ENCODE peak calls at places on chromosome 4, in eight cellular contexts. One of them, this sample, is unnamed.
A peak's percentile ranks its signal among the peaks of the same experiment; 100 is the strongest.

GRCh38 chr4:93302310-93302709 is 526.2 kb upstream of the ATOH1 start:
- DNase-seq in pancreas: no peak
- DNase-seq in fibroblast of pulmonary artery: no peak
- DNase-seq in amniotic stem cell: no peak
- DNase-seq in EH: no peak
- DNase-seq in HL-60: no peak
- DNase-seq in brain pericyte: no peak
- DNase-seq in upper lobe of left lung: no peak
- DNase-seq in this sample: no peak

GRCh38 chr4:7187297-7187592 is 5.1 kb upstream of the SORCS2 start:
- DNase-seq in pancreas: peak; percentile 55
- DNase-seq in fibroblast of pulmonary artery: no peak
- DNase-seq in amniotic stem cell: no peak
- DNase-seq in EH: no peak
- DNase-seq in HL-60: no peak
- DNase-seq in brain pericyte: no peak
- DNase-seq in upper lobe of left lung: no peak
- DNase-seq in this sample: no peak

GRCh38 chr4:94516999-94517398 is 65.3 kb downstream of the PDLIM5 start:
- DNase-seq in pancreas: no peak
- DNase-seq in fibroblast of pulmonary artery: peak; percentile 90
- DNase-seq in amniotic stem cell: no peak
- DNase-seq in EH: peak; percentile 62
- DNase-seq in HL-60: no peak
- DNase-seq in brain pericyte: no peak
- DNase-seq in upper lobe of left lung: no peak
- DNase-seq in this sample: no peak

GRCh38 chr4:144355809-144356757 is 215.6 kb upstream of the GYPA start:
- DNase-seq in pancreas: no peak
- DNase-seq in fibroblast of pulmonary artery: peak; percentile 93
- DNase-seq in amniotic stem cell: peak; percentile 71
- DNase-seq in EH: peak; percentile 96
- DNase-seq in HL-60: peak; percentile 34
- DNase-seq in brain pericyte: peak; percentile 94
- DNase-seq in upper lobe of left lung: no peak
- DNase-seq in this sample: peak; percentile 32

GRCh38 chr4:184732126-184732525 is 1.8 kb downstream of the CENPU start:
- DNase-seq in pancreas: no peak
- DNase-seq in fibroblast of pulmonary artery: no peak
- DNase-seq in amniotic stem cell: no peak
- DNase-seq in EH: peak; percentile 22
- DNase-seq in HL-60: no peak
- DNase-seq in brain pericyte: no peak
- DNase-seq in upper lobe of left lung: no peak
- DNase-seq in this sample: no peak

GRCh38 chr4:53461244-53461643 is 83.8 kb downstream of the FIP1L1 start:
- DNase-seq in pancreas: no peak
- DNase-seq in fibroblast of pulmonary artery: peak; percentile 75
- DNase-seq in amniotic stem cell: no peak
- DNase-seq in EH: peak; percentile 35
- DNase-seq in HL-60: no peak
- DNase-seq in brain pericyte: no peak
- DNase-seq in upper lobe of left lung: no peak
- DNase-seq in this sample: no peak

GRCh38 chr4:150588341-150588740 is 6.4 kb downstream of the MAB21L2 start:
- DNase-seq in pancreas: no peak
- DNase-seq in fibroblast of pulmonary artery: no peak
- DNase-seq in amniotic stem cell: no peak
- DNase-seq in EH: no peak
- DNase-seq in HL-60: no peak
- DNase-seq in brain pericyte: no peak
- DNase-seq in upper lobe of left lung: no peak
- DNase-seq in this sample: no peak

GRCh38 chr4:78033859-78034258 is 23.3 kb upstream of the FRAS1 start:
- DNase-seq in pancreas: no peak
- DNase-seq in fibroblast of pulmonary artery: no peak
- DNase-seq in amniotic stem cell: no peak
- DNase-seq in EH: no peak
- DNase-seq in HL-60: no peak
- DNase-seq in brain pericyte: no peak
- DNase-seq in upper lobe of left lung: no peak
- DNase-seq in this sample: no peak

GRCh38 chr4:159298502-159298901 is 195.6 kb downstream of the RAPGEF2 start:
- DNase-seq in pancreas: no peak
- DNase-seq in fibroblast of pulmonary artery: no peak
- DNase-seq in amniotic stem cell: peak; percentile 46
- DNase-seq in EH: peak; percentile 91
- DNase-seq in HL-60: no peak
- DNase-seq in brain pericyte: no peak
- DNase-seq in upper lobe of left lung: no peak
- DNase-seq in this sample: peak; percentile 84

GRCh38 chr4:168421671-168422070 is 58.6 kb downstream of the DDX60L start:
- DNase-seq in pancreas: no peak
- DNase-seq in fibroblast of pulmonary artery: peak; percentile 65
- DNase-seq in amniotic stem cell: no peak
- DNase-seq in EH: peak; percentile 34
- DNase-seq in HL-60: no peak
- DNase-seq in brain pericyte: no peak
- DNase-seq in upper lobe of left lung: no peak
- DNase-seq in this sample: no peak

GRCh38 chr4:37243722-37244582 is 591 bp upstream of the NWD2 start:
- DNase-seq in pancreas: peak; percentile 57
- DNase-seq in fibroblast of pulmonary artery: no peak
- DNase-seq in amniotic stem cell: no peak
- DNase-seq in EH: no peak
- DNase-seq in HL-60: no peak
- DNase-seq in brain pericyte: no peak
- DNase-seq in upper lobe of left lung: peak; percentile 67
- DNase-seq in this sample: no peak

GRCh38 chr4:8228319-8229250 is 29.5 kb downstream of the SH3TC1 start:
- DNase-seq in pancreas: peak; percentile 81
- DNase-seq in fibroblast of pulmonary artery: peak; percentile 85
- DNase-seq in amniotic stem cell: peak; percentile 9
- DNase-seq in EH: peak; percentile 77
- DNase-seq in HL-60: peak; percentile 65
- DNase-seq in brain pericyte: peak; percentile 78
- DNase-seq in upper lobe of left lung: peak; percentile 88
- DNase-seq in this sample: peak; percentile 68

GRCh38 chr4:31107362-31107761 is 387.2 kb downstream of the PCDH7 start:
- DNase-seq in pancreas: no peak
- DNase-seq in fibroblast of pulmonary artery: peak; percentile 6
- DNase-seq in amniotic stem cell: no peak
- DNase-seq in EH: no peak
- DNase-seq in HL-60: no peak
- DNase-seq in brain pericyte: no peak
- DNase-seq in upper lobe of left lung: no peak
- DNase-seq in this sample: no peak

GRCh38 chr4:83932996-83933395 is 397.1 kb downstream of the GPAT3 start:
- DNase-seq in pancreas: no peak
- DNase-seq in fibroblast of pulmonary artery: no peak
- DNase-seq in amniotic stem cell: no peak
- DNase-seq in EH: no peak
- DNase-seq in HL-60: no peak
- DNase-seq in brain pericyte: no peak
- DNase-seq in upper lobe of left lung: no peak
- DNase-seq in this sample: no peak

GRCh38 chr4:123564758-123565346 is 168.3 kb downstream of the SPRY1 start:
- DNase-seq in pancreas: no peak
- DNase-seq in fibroblast of pulmonary artery: peak; percentile 87
- DNase-seq in amniotic stem cell: no peak
- DNase-seq in EH: peak; percentile 76
- DNase-seq in HL-60: peak; percentile 33
- DNase-seq in brain pericyte: no peak
- DNase-seq in upper lobe of left lung: no peak
- DNase-seq in this sample: peak; percentile 46

GRCh38 chr4:181503800-181504364 is 739.3 kb upstream of the TENM3 start:
- DNase-seq in pancreas: no peak
- DNase-seq in fibroblast of pulmonary artery: no peak
- DNase-seq in amniotic stem cell: no peak
- DNase-seq in EH: no peak
- DNase-seq in HL-60: no peak
- DNase-seq in brain pericyte: no peak
- DNase-seq in upper lobe of left lung: no peak
- DNase-seq in this sample: no peak

This sample was measured in MG63.